ENCODE peak calls at places on chromosomes 4 and X, in eight cellular contexts. One of them, this sample, is unnamed.

GRCh38 chr4:169993531-169993930 is 32.7 kb downstream of the MFAP3L start:
- DNase-seq in choroid plexus epithelial cell: no peak
- DNase-seq in AG10803: no peak
- DNase-seq in fibroblast of lung: no peak
- DNase-seq in DND-41: no peak
- DNase-seq in kidney: no peak
- DNase-seq in fibroblast of mammary gland: no peak
- DNase-seq in IMR-90: no peak
- DNase-seq in this sample: no peak

GRCh38 chrX:137171626-137172025 is 137.8 kb upstream of the GPR101 start:
- DNase-seq in choroid plexus epithelial cell: no peak
- DNase-seq in AG10803: no peak
- DNase-seq in fibroblast of lung: no peak
- DNase-seq in DND-41: no peak
- DNase-seq in kidney: no peak
- DNase-seq in fibroblast of mammary gland: no peak
- DNase-seq in IMR-90: no peak
- DNase-seq in this sample: no peak

GRCh38 chr4:25423548-25423947 is 46.5 kb downstream of the ANAPC4 start:
- DNase-seq in choroid plexus epithelial cell: no peak
- DNase-seq in AG10803: no peak
- DNase-seq in fibroblast of lung: no peak
- DNase-seq in DND-41: no peak
- DNase-seq in kidney: no peak
- DNase-seq in fibroblast of mammary gland: no peak
- DNase-seq in IMR-90: no peak
- DNase-seq in this sample: no peak

GRCh38 chrX:54808109-54808604 is 612 bp downstream of the MAGED2 start:
- DNase-seq in choroid plexus epithelial cell: no peak
- DNase-seq in AG10803: peak; percentile 28
- DNase-seq in fibroblast of lung: no peak
- DNase-seq in DND-41: peak; percentile 61
- DNase-seq in kidney: peak; percentile 90
- DNase-seq in fibroblast of mammary gland: peak; percentile 19
- DNase-seq in IMR-90: no peak
- DNase-seq in this sample: no peak

GRCh38 chr4:6369924-6370645 is 100.4 kb downstream of the WFS1 start:
- DNase-seq in choroid plexus epithelial cell: no peak
- DNase-seq in AG10803: no peak
- DNase-seq in fibroblast of lung: no peak
- DNase-seq in DND-41: no peak
- DNase-seq in kidney: peak; percentile 53
- DNase-seq in fibroblast of mammary gland: no peak
- DNase-seq in IMR-90: no peak
- DNase-seq in this sample: no peak

GRCh38 chr4:65007841-65008439 is 598.7 kb upstream of the TECRL start:
- DNase-seq in choroid plexus epithelial cell: peak; percentile 65
- DNase-seq in AG10803: peak; percentile 6
- DNase-seq in fibroblast of lung: no peak
- DNase-seq in DND-41: peak; percentile 44
- DNase-seq in kidney: no peak
- DNase-seq in fibroblast of mammary gland: peak; percentile 40
- DNase-seq in IMR-90: no peak
- DNase-seq in this sample: peak; percentile 66

GRCh38 chr4:102604222-102604940 is 103.2 kb downstream of the NFKB1 start:
- DNase-seq in choroid plexus epithelial cell: no peak
- DNase-seq in AG10803: no peak
- DNase-seq in fibroblast of lung: no peak
- DNase-seq in DND-41: no peak
- DNase-seq in kidney: no peak
- DNase-seq in fibroblast of mammary gland: no peak
- DNase-seq in IMR-90: no peak
- DNase-seq in this sample: no peak

GRCh38 chr4:144757969-144758368 is 112.0 kb downstream of the HHIP start:
- DNase-seq in choroid plexus epithelial cell: no peak
- DNase-seq in AG10803: no peak
- DNase-seq in fibroblast of lung: no peak
- DNase-seq in DND-41: no peak
- DNase-seq in kidney: no peak
- DNase-seq in fibroblast of mammary gland: peak; percentile 30
- DNase-seq in IMR-90: peak; percentile 16
- DNase-seq in this sample: no peak

GRCh38 chr4:112927544-112927943 is 121.9 kb upstream of the ANK2 start:
- DNase-seq in choroid plexus epithelial cell: no peak
- DNase-seq in AG10803: peak; percentile 68
- DNase-seq in fibroblast of lung: no peak
- DNase-seq in DND-41: no peak
- DNase-seq in kidney: no peak
- DNase-seq in fibroblast of mammary gland: no peak
- DNase-seq in IMR-90: no peak
- DNase-seq in this sample: no peak

GRCh38 chr4:148649669-148650331 is 207.6 kb upstream of the NR3C2 start:
- DNase-seq in choroid plexus epithelial cell: peak; percentile 52
- DNase-seq in AG10803: peak; percentile 1
- DNase-seq in fibroblast of lung: no peak
- DNase-seq in DND-41: no peak
- DNase-seq in kidney: no peak
- DNase-seq in fibroblast of mammary gland: peak; percentile 39
- DNase-seq in IMR-90: peak; percentile 49
- DNase-seq in this sample: peak; percentile 2

GRCh38 chr4:3689006-3689405 is 77.2 kb upstream of the ADRA2C start:
- DNase-seq in choroid plexus epithelial cell: no peak
- DNase-seq in AG10803: no peak
- DNase-seq in fibroblast of lung: no peak
- DNase-seq in DND-41: no peak
- DNase-seq in kidney: peak; percentile 53
- DNase-seq in fibroblast of mammary gland: no peak
- DNase-seq in IMR-90: no peak
- DNase-seq in this sample: no peak

GRCh38 chrX:115226929-115227328 is 7.0 kb downstream of the LRCH2 start:
- DNase-seq in choroid plexus epithelial cell: peak; percentile 54
- DNase-seq in AG10803: peak; percentile 7
- DNase-seq in fibroblast of lung: peak; percentile 38
- DNase-seq in DND-41: no peak
- DNase-seq in kidney: no peak
- DNase-seq in fibroblast of mammary gland: peak; percentile 27
- DNase-seq in IMR-90: peak; percentile 28
- DNase-seq in this sample: peak; percentile 12

DNA sequence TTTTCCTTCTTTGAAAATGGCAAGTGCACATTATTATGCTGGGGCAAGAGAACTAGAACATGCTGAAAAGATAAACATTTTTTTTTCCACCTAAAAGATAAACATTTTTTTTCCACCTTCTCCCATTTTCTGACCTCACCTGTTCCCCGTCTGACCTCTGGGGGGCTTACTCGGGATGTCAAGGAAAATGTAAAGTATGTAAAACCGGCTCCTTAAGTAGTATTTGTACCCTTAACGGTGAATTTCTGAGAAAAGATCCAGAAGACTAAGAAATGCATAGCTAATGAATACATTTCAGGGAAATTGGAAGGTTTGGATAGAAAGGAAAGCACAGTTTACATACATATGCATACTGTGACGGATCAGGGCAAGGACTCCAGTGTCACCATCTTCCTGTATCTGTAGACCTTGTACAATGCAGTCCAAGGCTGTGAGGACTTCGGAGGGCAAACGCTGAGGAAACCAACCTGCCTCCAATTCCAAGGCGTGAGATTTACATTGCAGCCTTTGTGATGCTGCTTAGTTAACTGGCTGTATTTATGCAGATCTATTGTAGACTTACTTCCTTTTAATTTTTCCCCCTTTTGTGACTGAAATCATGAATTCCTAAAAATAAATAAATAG is 2185.9 kb upstream of the TENM3 start:
- DNase-seq in choroid plexus epithelial cell: no peak
- DNase-seq in AG10803: no peak
- DNase-seq in fibroblast of lung: peak; percentile 15
- DNase-seq in DND-41: no peak
- DNase-seq in kidney: no peak
- DNase-seq in fibroblast of mammary gland: no peak
- DNase-seq in IMR-90: no peak
- DNase-seq in this sample: peak; percentile 6
- H3K4me3 ChIP-seq in choroid plexus epithelial cell: no peak overlapping the region
- H3K4me3 ChIP-seq in AG10803: no peak overlapping the region
- H3K4me3 ChIP-seq in fibroblast of lung: peak overlapping the region; percentile 67
- H3K4me3 ChIP-seq in DND-41: no peak overlapping the region
- H3K4me3 ChIP-seq in kidney: peak overlapping the region; percentile 46
- H3K4me3 ChIP-seq in fibroblast of mammary gland: no peak overlapping the region
- H3K4me3 ChIP-seq in IMR-90: no peak overlapping the region
- H3K4me3 ChIP-seq in this sample: peak overlapping the region; percentile 58

GRCh38 chr4:177123811-177124210 is 185.9 kb upstream of the NEIL3 start:
- DNase-seq in choroid plexus epithelial cell: no peak
- DNase-seq in AG10803: no peak
- DNase-seq in fibroblast of lung: no peak
- DNase-seq in DND-41: no peak
- DNase-seq in kidney: no peak
- DNase-seq in fibroblast of mammary gland: no peak
- DNase-seq in IMR-90: no peak
- DNase-seq in this sample: no peak
- TF ChIP-seq CTCF in choroid plexus epithelial cell: no peak
- TF ChIP-seq CTCF in AG10803: no peak
- TF ChIP-seq CTCF in fibroblast of lung: no peak
- TF ChIP-seq CTCF in DND-41: no peak
- TF ChIP-seq CTCF in kidney: no peak
- TF ChIP-seq CTCF in fibroblast of mammary gland: no peak
- TF ChIP-seq CTCF in IMR-90: no peak
- TF ChIP-seq CTCF in this sample: no peak

GRCh38 chrX:65671286-65671685 is 3.8 kb downstream of the MSN start:
- DNase-seq in choroid plexus epithelial cell: no peak
- DNase-seq in AG10803: no peak
- DNase-seq in fibroblast of lung: no peak
- DNase-seq in DND-41: no peak
- DNase-seq in kidney: no peak
- DNase-seq in fibroblast of mammary gland: no peak
- DNase-seq in IMR-90: no peak
- DNase-seq in this sample: no peak
- H3K4me3 ChIP-seq in choroid plexus epithelial cell: no peak overlapping the region
- H3K4me3 ChIP-seq in AG10803: no peak overlapping the region
- H3K4me3 ChIP-seq in fibroblast of lung: peak overlapping the region; percentile 23
- H3K4me3 ChIP-seq in DND-41: no peak overlapping the region
- H3K4me3 ChIP-seq in kidney: peak overlapping the region; percentile 55
- H3K4me3 ChIP-seq in fibroblast of mammary gland: no peak overlapping the region
- H3K4me3 ChIP-seq in IMR-90: peak overlapping the region; percentile 11
- H3K4me3 ChIP-seq in this sample: no peak overlapping the region

GRCh38 chr4:71113294-71113693 is 119.8 kb downstream of the DCK start:
- DNase-seq in choroid plexus epithelial cell: no peak
- DNase-seq in AG10803: no peak
- DNase-seq in fibroblast of lung: no peak
- DNase-seq in DND-41: no peak
- DNase-seq in kidney: no peak
- DNase-seq in fibroblast of mammary gland: no peak
- DNase-seq in IMR-90: no peak
- DNase-seq in this sample: no peak
- TF ChIP-seq CTCF in choroid plexus epithelial cell: peak; percentile 32
- TF ChIP-seq CTCF in AG10803: no peak
- TF ChIP-seq CTCF in fibroblast of lung: no peak
- TF ChIP-seq CTCF in DND-41: peak; percentile 31
- TF ChIP-seq CTCF in kidney: no peak
- TF ChIP-seq CTCF in fibroblast of mammary gland: peak; percentile 21
- TF ChIP-seq CTCF in IMR-90: peak; percentile 3
- TF ChIP-seq CTCF in this sample: peak; percentile 6

GRCh38 chrX:9355739-9356138 is 109.1 kb upstream of the TBL1X start:
- DNase-seq in choroid plexus epithelial cell: no peak
- DNase-seq in AG10803: no peak
- DNase-seq in fibroblast of lung: no peak
- DNase-seq in DND-41: no peak
- DNase-seq in kidney: no peak
- DNase-seq in fibroblast of mammary gland: no peak
- DNase-seq in IMR-90: no peak
- DNase-seq in this sample: no peak
- H3K4me3 ChIP-seq in choroid plexus epithelial cell: no peak overlapping the region
- H3K4me3 ChIP-seq in AG10803: no peak overlapping the region
- H3K4me3 ChIP-seq in fibroblast of lung: no peak overlapping the region
- H3K4me3 ChIP-seq in DND-41: no peak overlapping the region
- H3K4me3 ChIP-seq in kidney: no peak overlapping the region
- H3K4me3 ChIP-seq in fibroblast of mammary gland: no peak overlapping the region
- H3K4me3 ChIP-seq in IMR-90: no peak overlapping the region
- H3K4me3 ChIP-seq in this sample: no peak overlapping the region